ENCODE peak calls at places on chromosomes 2 and 18, in eight cellular contexts. O is WTC11, P is A549, I is transverse colon, G is astrocyte of the spinal cord, D is tibial artery, Y is dorsolateral prefrontal cortex, R is NB4. U is an unnamed sample.

GRCh38 chr2:223989206-223989859 is 32.1 kb downstream of the MRPL44 start:
- DNase-seq in Y (no peak), O (peak; percentile 44), G (no peak), R (no peak), P (peak; percentile 30), I (peak; percentile 50), D (no peak), U (peak; percentile 56)

GRCh38 chr2:199660167-199660566 is 190.8 kb downstream of the FTCDNL1 start:
- DNase-seq in Y (no peak), G (no peak), D (no peak), R (no peak), P (no peak), I (no peak), O (no peak), U (no peak)

GRCh38 chr2:64311948-64312621 is 141.9 kb upstream of the LGALSL start:
- DNase-seq in P (peak; percentile 53), O (no peak), I (peak; percentile 78), D (peak; percentile 82), R (peak; percentile 64), Y (peak; percentile 80), G (peak; percentile 74), U (peak; percentile 79)

GRCh38 chr2:145110668-145111067 is 590.7 kb upstream of the ZEB2 start:
- DNase-seq in D (no peak), I (no peak), Y (no peak), G (peak; percentile 52), O (no peak), P (no peak), R (no peak), U (no peak)

GRCh38 chr18:6537468-6537867 is 122.8 kb upstream of the L3MBTL4 start:
- DNase-seq in P (no peak), G (no peak), O (no peak), R (no peak), Y (no peak), I (no peak), D (no peak), U (no peak)

GRCh38 chr2:133362061-133362476 is 206.2 kb downstream of the NCKAP5 start:
- DNase-seq in G (peak; percentile 70), I (no peak), Y (no peak), R (peak; percentile 5), O (no peak), D (no peak), P (peak; percentile 9), U (no peak)

GRCh38 chr2:102277202-102277700 is 34.1 kb upstream of the IL1RL1 start:
- DNase-seq in Y (no peak), I (no peak), R (no peak), O (no peak), G (no peak), P (no peak), D (no peak), U (no peak)

GRCh38 chr2:88827821-88828220 is 136.3 kb downstream of the RPIA start:
- DNase-seq in O (no peak), R (no peak), D (no peak), I (no peak), Y (no peak), P (no peak), G (no peak), U (no peak)

GRCh38 chr2:176926453-176926852 is 286.1 kb upstream of the HNRNPA3 start:
- DNase-seq in I (no peak), G (no peak), R (no peak), P (no peak), O (no peak), Y (no peak), D (no peak), U (no peak)

GRCh38 chr2:199692489-199692888 is 158.5 kb downstream of the FTCDNL1 start:
- DNase-seq in R (no peak), O (no peak), Y (no peak), P (no peak), I (peak; percentile 52), D (no peak), G (peak; percentile 11), U (peak; percentile 46)

GRCh38 chr2:131431336-131431735 is 44.6 kb upstream of the TUBA3D start:
- DNase-seq in R (no peak), G (peak; percentile 39), P (no peak), Y (no peak), O (no peak), D (no peak), I (no peak), U (no peak)

GRCh38 chr2:8115451-8115850 is 566.4 kb upstream of the ID2 start:
- DNase-seq in G (no peak), Y (no peak), R (no peak), O (no peak), P (no peak), I (no peak), D (no peak), U (no peak)

GRCh38 chr18:44803019-44803650 is 122.4 kb downstream of the SETBP1 start:
- DNase-seq in O (no peak), R (no peak), G (peak; percentile 80), Y (no peak), I (peak; percentile 86), D (peak; percentile 80), P (no peak), U (peak; percentile 78)

GRCh38 chr2:230694241-230694640 is 18.4 kb upstream of the CAB39 start:
- DNase-seq in O (no peak), D (no peak), Y (no peak), G (no peak), R (no peak), P (no peak), I (peak; percentile 44), U (peak; percentile 57)

GRCh38 chr2:105399207-105399861 is 483 bp upstream of the FHL2 start:
- DNase-seq in P (no peak), D (no peak), I (no peak), O (peak; percentile 36), Y (no peak), R (no peak), G (no peak), U (no peak)

GRCh38 chr2:105397025-105397722 is 1.7 kb downstream of the FHL2 start:
- DNase-seq in I (peak; percentile 11), P (peak; percentile 59), Y (no peak), D (no peak), O (no peak), R (no peak), G (no peak), U (no peak)

GRCh38 chr2:105398522-105399206 is at the start of gene FHL2:
- DNase-seq in R (peak; percentile 52), D (peak; percentile 66), G (peak; percentile 88), Y (peak; percentile 48), P (peak; percentile 81), O (peak; percentile 81), I (peak; percentile 78), U (peak; percentile 77)

GRCh38 chr2:105396254-105397024 is 2.4 kb downstream of the FHL2 start:
- DNase-seq in O (no peak), P (peak; percentile 89), G (peak; percentile 96), I (peak; percentile 78), D (peak; percentile 60), Y (no peak), R (no peak), U (peak; percentile 75)

DNA sequence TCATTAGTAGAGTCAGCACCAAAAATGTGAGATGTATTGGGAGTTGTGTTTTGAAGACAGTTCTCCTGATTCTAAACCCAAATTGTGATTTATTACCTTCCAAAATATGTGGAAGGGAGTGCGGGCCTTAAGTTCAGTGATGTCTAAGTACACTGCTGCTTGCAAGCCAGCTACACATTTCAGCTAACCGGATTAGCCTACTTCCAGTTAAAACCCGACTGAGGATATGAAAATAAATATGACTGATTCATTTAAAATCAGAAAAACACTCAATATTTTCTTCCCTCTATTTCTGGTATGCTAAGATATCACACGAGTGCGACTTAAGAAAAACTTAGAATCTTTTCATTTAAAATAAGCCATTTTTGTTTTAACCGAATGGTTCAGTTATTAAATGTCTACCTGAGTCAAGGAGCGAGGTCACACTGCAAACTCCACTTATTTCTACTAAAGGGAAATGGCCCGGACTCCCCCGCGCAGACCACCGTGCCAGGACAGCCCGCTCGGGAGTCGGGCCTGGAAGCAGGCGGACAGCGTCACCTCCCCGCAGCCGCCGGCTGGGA is 811 bp downstream of the FHL2 start:
- DNase-seq in G (peak; percentile 35), P (no peak), D (no peak), O (no peak), R (no peak), Y (no peak), I (no peak), U (no peak)
- TF ChIP-seq CTCF in G (no peak), P (no peak), D (no peak), O (no peak), R (no peak), Y (no peak), I (no peak), U (no peak)

GRCh38 chr2:20224191-20224715 is 677 bp downstream of the SDC1 start:
- DNase-seq in I (no peak), R (no peak), G (no peak), Y (no peak), P (no peak), D (no peak), O (no peak), U (no peak)

GRCh38 chr2:20225294-20226151 is 593 bp upstream of the SDC1 start:
- DNase-seq in Y (peak; percentile 35), G (peak; percentile 64), D (peak; percentile 21), R (peak; percentile 78), I (peak; percentile 91), O (peak; percentile 78), P (peak; percentile 88), U (peak; percentile 88)

GRCh38 chr2:20224716-20225293 is at the start of gene SDC1:
- DNase-seq in P (peak; percentile 82), I (peak; percentile 85), O (peak; percentile 65), D (no peak), G (peak; percentile 57), Y (peak; percentile 35), R (peak; percentile 64), U (peak; percentile 80)

GRCh38 chr2:20227894-20228505 is 3.1 kb upstream of the SDC1 start:
- DNase-seq in G (no peak), D (no peak), Y (peak; percentile 21), P (no peak), O (no peak), I (no peak), R (no peak), U (peak; percentile 14)

DNA sequence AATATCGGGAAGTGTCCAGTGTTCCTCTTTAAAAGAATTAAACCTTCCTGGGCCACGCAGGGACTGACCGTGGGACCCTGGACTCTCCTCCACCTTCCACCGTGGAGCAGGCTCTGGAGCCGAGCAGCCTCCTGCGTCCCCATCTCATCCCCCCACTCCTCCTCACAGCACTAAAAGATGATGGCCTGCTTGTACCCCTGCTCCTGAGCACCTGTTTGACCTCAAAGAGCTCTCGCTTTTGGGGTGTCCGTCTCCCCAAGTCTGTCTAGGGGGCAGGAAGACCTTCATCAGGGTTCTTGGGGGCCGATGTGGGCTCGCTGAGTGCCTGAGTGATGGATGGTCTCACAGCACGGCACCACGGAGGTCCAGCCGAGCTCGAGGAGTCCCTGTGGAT is 1.2 kb upstream of the SDC1 start:
- DNase-seq in D (no peak), G (no peak), I (no peak), P (no peak), Y (peak; percentile 14), O (no peak), R (no peak), U (no peak)
- TF ChIP-seq CTCF in D (no peak), G (no peak), I (no peak), P (no peak), Y (no peak), O (no peak), R (no peak), U (no peak)

GRCh38 chr2:227125506-227125905 is 38.5 kb downstream of the COL4A4 start:
- DNase-seq in O (peak; percentile 65), D (no peak), Y (no peak), R (no peak), I (no peak), G (no peak), P (peak; percentile 31), U (no peak)
- TF ChIP-seq CTCF in O (peak; percentile 33), D (no peak), Y (no peak), R (peak; percentile 18), I (no peak), G (peak; percentile 27), P (no peak), U (no peak)

GRCh38 chr18:34892379-34892778 is 148.8 kb upstream of the MAPRE2 start:
- DNase-seq in R (no peak), O (no peak), Y (no peak), P (no peak), I (no peak), D (no peak), G (no peak), U (no peak)
- TF ChIP-seq CTCF in R (no peak), O (no peak), Y (no peak), P (no peak), I (no peak), D (no peak), G (no peak), U (no peak)